ENCODE peak calls at places on chromosome 4, in six cellular contexts. O, W, U, I, K and Z are unnamed samples.

GRCh38 chr4:148998719-148999118 is 556.5 kb upstream of the NR3C2 start:
- DNase-seq in O (no peak), W (no peak), U (no peak), I (no peak), K (peak; percentile 4), Z (no peak)

GRCh38 chr4:155207534-155208257 is 740 bp upstream of the NPY2R start:
- DNase-seq in O (no peak), W (no peak), U (no peak), I (no peak), K (peak; percentile 65), Z (no peak)

GRCh38 chr4:5980436-5981155 is 37.6 kb downstream of the C4orf50 start:
- DNase-seq in O (no peak), W (no peak), U (no peak), I (no peak), K (peak; percentile 14), Z (no peak)

GRCh38 chr4:148355442-148356123 is 86.6 kb downstream of the NR3C2 start:
- DNase-seq in O (no peak), W (no peak), U (no peak), I (no peak), K (no peak), Z (no peak)

GRCh38 chr4:39062094-39062493 is at the start of gene KLHL5:
- DNase-seq in O (no peak), W (no peak), U (no peak), I (no peak), K (no peak), Z (no peak)

GRCh38 chr4:110624904-110625494 is 2.1 kb upstream of the PITX2 start:
- DNase-seq in O (no peak), W (no peak), U (no peak), I (no peak), K (no peak), Z (no peak)

GRCh38 chr4:1347410-1347864 is 429 bp downstream of the UVSSA start:
- DNase-seq in O (peak; percentile 22), W (peak; percentile 33), U (no peak), I (peak; percentile 82), K (peak; percentile 49), Z (peak; percentile 79)

GRCh38 chr4:20662851-20663250 is 37.4 kb upstream of the PACRGL start:
- DNase-seq in O (no peak), W (no peak), U (no peak), I (no peak), K (no peak), Z (no peak)

GRCh38 chr4:1375761-1376322 is 28.8 kb downstream of the UVSSA start:
- DNase-seq in O (no peak), W (no peak), U (no peak), I (peak; percentile 41), K (no peak), Z (no peak)

GRCh38 chr4:168408620-168409019 is 71.7 kb downstream of the DDX60L start:
- DNase-seq in O (peak; percentile 71), W (peak; percentile 15), U (no peak), I (no peak), K (peak; percentile 79), Z (no peak)

GRCh38 chr4:157898836-157899605 is 273.8 kb downstream of the GASK1B start:
- DNase-seq in O (no peak), W (no peak), U (no peak), I (no peak), K (no peak), Z (no peak)

GRCh38 chr4:91228659-91229058 is 1075.1 kb upstream of the GRID2 start:
- DNase-seq in O (no peak), W (no peak), U (no peak), I (no peak), K (no peak), Z (no peak)

GRCh38 chr4:18128241-18128640 is 106.7 kb upstream of the LCORL start:
- DNase-seq in O (no peak), W (no peak), U (no peak), I (no peak), K (no peak), Z (no peak)

GRCh38 chr4:182470215-182470614 is 227.0 kb downstream of the TENM3 start:
- DNase-seq in O (no peak), W (no peak), U (no peak), I (no peak), K (no peak), Z (no peak)

GRCh38 chr4:22179124-22179874 is 230.7 kb upstream of the KCNIP4 start:
- DNase-seq in O (no peak), W (no peak), U (no peak), I (no peak), K (no peak), Z (no peak)

GRCh38 chr4:88533937-88534750 is 10.6 kb upstream of the PYURF start:
- DNase-seq in O (no peak), W (no peak), U (no peak), I (no peak), K (no peak), Z (no peak)

GRCh38 chr4:39706829-39707511 is 9.0 kb downstream of the UBE2K start:
- DNase-seq in O (no peak), W (no peak), U (no peak), I (no peak), K (peak; percentile 29), Z (peak; percentile 25)

GRCh38 chr4:83083925-83084475 is 30.5 kb downstream of the PLAC8 start:
- DNase-seq in O (no peak), W (no peak), U (no peak), I (no peak), K (no peak), Z (no peak)

GRCh38 chr4:121594796-121595526 is 101.8 kb downstream of the ANXA5 start:
- DNase-seq in O (no peak), W (no peak), U (no peak), I (no peak), K (peak; percentile 2), Z (no peak)

GRCh38 chr4:2327579-2327978 is 65.7 kb upstream of the MXD4 start:
- DNase-seq in O (no peak), W (no peak), U (no peak), I (no peak), K (no peak), Z (no peak)

GRCh38 chr4:20075479-20075878 is 176.2 kb upstream of the SLIT2 start:
- DNase-seq in O (no peak), W (no peak), U (no peak), I (no peak), K (no peak), Z (no peak)

GRCh38 chr4:95049838-95050237 is 292.1 kb downstream of the BMPR1B start:
- DNase-seq in O (no peak), W (no peak), U (no peak), I (no peak), K (no peak), Z (no peak)

GRCh38 chr4:113756005-113756410 is 5.5 kb downstream of the CAMK2D start:
- DNase-seq in O (no peak), W (no peak), U (no peak), I (no peak), K (no peak), Z (no peak)

GRCh38 chr4:43456383-43456782 is 563.9 kb downstream of the GRXCR1 start:
- DNase-seq in O (no peak), W (no peak), U (no peak), I (no peak), K (no peak), Z (no peak)

GRCh38 chr4:168654206-168655174 is 157.6 kb downstream of the PALLD start:
- DNase-seq in O (no peak), W (no peak), U (no peak), I (peak; percentile 70), K (no peak), Z (no peak)

GRCh38 chr4:70815370-70815769 is 24.3 kb downstream of the GRSF1 start:
- DNase-seq in O (no peak), W (no peak), U (no peak), I (no peak), K (no peak), Z (no peak)

GRCh38 chr4:24753519-24753918 is 41.9 kb upstream of the SOD3 start:
- DNase-seq in O (no peak), W (no peak), U (no peak), I (no peak), K (peak; percentile 79), Z (no peak)

DNA sequence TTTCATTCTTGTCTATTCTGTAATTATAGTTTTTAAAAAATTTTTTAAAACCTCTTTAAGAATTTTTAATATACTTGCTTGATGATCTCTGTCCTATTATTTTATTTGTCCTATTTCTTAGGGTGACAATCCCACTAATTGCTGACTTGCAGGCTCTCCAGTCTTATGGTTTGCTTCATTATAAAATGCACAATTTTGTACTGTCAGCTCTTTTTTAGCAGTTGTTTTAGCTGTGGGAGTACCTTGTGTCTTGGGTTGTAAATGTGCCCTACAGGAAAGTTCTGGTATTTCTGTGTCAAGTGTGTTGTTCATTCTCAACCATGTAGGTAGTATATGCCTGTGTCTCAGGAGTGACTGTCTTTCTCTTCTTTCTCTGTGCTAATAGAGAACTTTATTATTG is 118.2 kb upstream of the IL15 start:
- DNase-seq in O (no peak), W (no peak), U (no peak), I (no peak), K (no peak), Z (no peak)
- H3K9me3 ChIP-seq in O (no peaks in the 10 kb centered on the region), W (no peaks in the 10 kb centered on the region), U (no peaks in the 10 kb centered on the region), I (no peaks in the 10 kb centered on the region), K (no peaks in the 10 kb centered on the region), Z (no peaks in the 10 kb centered on the region)

GRCh38 chr4:40722576-40723161 is 27.1 kb upstream of the NSUN7 start:
- DNase-seq in O (no peak), W (no peak), U (peak; percentile 8), I (no peak), K (peak; percentile 46), Z (peak; percentile 36)
- TF ChIP-seq POLR2A in O (no peak), W (no peak), U (no peak), I (no peak), K (no peak), Z (no peak)

DNA sequence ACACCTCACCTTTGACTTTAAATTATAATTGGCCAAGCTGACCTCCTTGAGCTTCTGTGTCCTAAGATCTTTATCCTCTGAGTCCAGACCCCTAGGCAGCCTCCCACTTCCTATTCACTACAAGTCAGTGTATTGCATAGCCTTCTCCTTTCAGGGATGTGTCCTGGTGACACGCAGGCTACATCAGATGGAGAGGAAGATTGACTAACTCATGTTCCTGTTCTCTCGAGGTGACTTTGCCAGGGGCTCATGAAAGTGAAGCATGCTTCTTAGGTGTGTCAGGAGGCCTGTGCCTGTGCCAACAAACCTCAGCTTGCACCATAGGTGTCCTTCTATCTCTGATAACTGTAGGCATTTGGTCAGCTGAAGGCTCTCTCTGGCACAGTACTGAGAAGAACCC is 195.7 kb upstream of the HS3ST1 start:
- DNase-seq in O (no peak), W (no peak), U (no peak), I (no peak), K (no peak), Z (no peak)
- H3K9me3 ChIP-seq in O (no peaks in the 10 kb centered on the region), W (no peaks in the 10 kb centered on the region), U (no peaks in the 10 kb centered on the region), I (no peaks in the 10 kb centered on the region), K (no peaks in the 10 kb centered on the region), Z (no peaks in the 10 kb centered on the region)

GRCh38 chr4:139267301-139267700 is 12.7 kb downstream of the MGARP start:
- DNase-seq in O (no peak), W (no peak), U (no peak), I (no peak), K (no peak), Z (no peak)
- TF ChIP-seq POLR2A in O (no peak), W (no peak), U (no peak), I (no peak), K (no peak), Z (no peak)

GRCh38 chr4:49063670-49064069 is 77.6 kb downstream of the CWH43 start:
- DNase-seq in O (no peak), W (no peak), U (no peak), I (no peak), K (no peak), Z (no peak)
- H3K9me3 ChIP-seq in O (no peaks in the 10 kb centered on the region), W (no peaks in the 10 kb centered on the region), U (no peaks in the 10 kb centered on the region), I (no peaks in the 10 kb centered on the region), K (no peaks in the 10 kb centered on the region), Z (no peaks in the 10 kb centered on the region)